ENCODE peak calls at places on chromosome 3, in nine cellular contexts. E is suprapubic skin; V is CD8-positive, alpha-beta memory T cell; R is neural progenitor cell; O is EH; D is posterior cingulate gyrus; S is heart right ventricle; P is neural crest cell; M is stimulated activated CD4-positive, alpha-beta T cell treated with anti-CD3 and anti-CD28 coated beads, TNF-alpha, amount 100 ng/mL, for 1 hour. T is an unnamed sample.

GRCh38 chr3:12999147-13000140 is 73.8 kb downstream of the IQSEC1 start:
- DNase-seq in V (no peak), R (no peak), M (no peak), O (no peak), P (no peak), E (peak; percentile 94), S (peak; percentile 89), D (peak; percentile 54), T (no peak)

GRCh38 chr3:171286580-171287249 is 173.5 kb downstream of the TNIK start:
- DNase-seq in P (no peak), O (no peak), D (no peak), S (no peak), M (no peak), E (no peak), V (no peak), R (no peak), T (no peak)

GRCh38 chr3:114586119-114586518 is 292.3 kb downstream of the TIGIT start:
- DNase-seq in O (peak; percentile 41), S (no peak), D (no peak), V (no peak), M (no peak), P (no peak), R (no peak), E (no peak), T (no peak)

GRCh38 chr3:106140471-106140870 is 271.7 kb upstream of the CBLB start:
- DNase-seq in O (no peak), E (no peak), V (no peak), P (no peak), R (no peak), S (no peak), D (no peak), M (no peak), T (no peak)

GRCh38 chr3:141370065-141370533 is 1.8 kb downstream of the ZBTB38 start:
- DNase-seq in M (peak; percentile 33), P (peak; percentile 33), E (no peak), S (peak; percentile 81), O (peak; percentile 89), R (peak; percentile 78), D (no peak), V (peak; percentile 17), T (peak; percentile 91)

GRCh38 chr3:12946661-12947316 is 105.4 kb upstream of the RPL32 start:
- DNase-seq in R (no peak), O (peak; percentile 65), D (no peak), P (no peak), S (no peak), V (no peak), E (no peak), M (no peak), T (no peak)

GRCh38 chr3:10466186-10466585 is 39.2 kb downstream of the ATP2B2 start:
- DNase-seq in O (no peak), V (no peak), E (no peak), M (no peak), D (no peak), S (no peak), R (no peak), P (no peak), T (no peak)

GRCh38 chr3:8606666-8607065 is 37.9 kb downstream of the SSUH2 start:
- DNase-seq in O (peak; percentile 57), S (no peak), R (no peak), E (no peak), D (no peak), M (no peak), V (no peak), P (no peak), T (no peak)

GRCh38 chr3:40086890-40087884 is 222.3 kb upstream of the EIF1B start:
- DNase-seq in O (peak; percentile 21), S (no peak), D (no peak), P (no peak), R (no peak), V (no peak), E (no peak), M (no peak), T (no peak)

GRCh38 chr3:129593595-129594339 is 12.7 kb downstream of the PLXND1 start:
- DNase-seq in P (no peak), V (peak; percentile 26), E (no peak), M (no peak), S (no peak), O (peak; percentile 44), R (peak; percentile 52), D (no peak), T (peak; percentile 68)

GRCh38 chr3:40996827-40997710 is 202.2 kb upstream of the CTNNB1 start:
- DNase-seq in D (no peak), V (no peak), O (no peak), M (no peak), S (no peak), R (peak; percentile 21), E (no peak), P (no peak), T (peak; percentile 46)

GRCh38 chr3:63390831-63391230 is 112.7 kb downstream of the SYNPR start:
- DNase-seq in M (no peak), E (no peak), P (no peak), R (no peak), S (no peak), D (no peak), O (no peak), V (no peak), T (no peak)

GRCh38 chr3:50173685-50174516 is 17.5 kb upstream of the GNAT1 start:
- DNase-seq in D (no peak), S (no peak), M (no peak), E (no peak), V (no peak), O (no peak), R (no peak), P (no peak), T (peak; percentile 65)

GRCh38 chr3:28836199-28836598 is 444.7 kb upstream of the RBMS3 start:
- DNase-seq in V (no peak), O (peak; percentile 24), M (no peak), P (no peak), E (no peak), D (no peak), R (no peak), S (no peak), T (no peak)

GRCh38 chr3:31409389-31409788 is 123.3 kb upstream of the STT3B start:
- DNase-seq in O (no peak), D (no peak), S (no peak), V (no peak), P (no peak), M (no peak), R (no peak), E (no peak), T (no peak)

GRCh38 chr3:20637729-20638128 is 451.7 kb upstream of the SGO1 start:
- DNase-seq in V (no peak), E (no peak), D (no peak), M (no peak), R (no peak), O (peak; percentile 75), P (no peak), S (no peak), T (no peak)

GRCh38 chr3:197022405-197023231 is 7.0 kb downstream of the MELTF start:
- DNase-seq in M (no peak), V (no peak), R (no peak), P (no peak), D (no peak), O (no peak), S (no peak), E (peak; percentile 71), T (no peak)

GRCh38 chr3:119825820-119826219 is 43.9 kb downstream of the NR1I2 start:
- DNase-seq in O (no peak), S (no peak), V (no peak), D (no peak), P (no peak), R (no peak), M (no peak), E (no peak), T (no peak)

GRCh38 chr3:188037116-188037718 is 116.7 kb upstream of the LPP start:
- DNase-seq in M (no peak), O (peak; percentile 64), D (no peak), E (no peak), S (peak; percentile 28), R (peak; percentile 52), P (no peak), V (no peak), T (peak; percentile 73)

GRCh38 chr3:127204841-127205582 is 12.1 kb downstream of the PRR23E start:
- DNase-seq in P (no peak), V (no peak), D (no peak), O (no peak), E (peak; percentile 41), S (no peak), R (no peak), M (no peak), T (no peak)

GRCh38 chr3:194089357-194090177 is 46.4 kb upstream of the HES1 start:
- DNase-seq in D (peak; percentile 55), E (peak; percentile 92), V (no peak), P (no peak), M (no peak), R (peak; percentile 49), O (peak; percentile 100), S (peak; percentile 38), T (peak; percentile 58)

GRCh38 chr3:43723121-43723734 is 32.5 kb downstream of the ABHD5 start:
- DNase-seq in M (no peak), V (no peak), S (no peak), D (no peak), O (peak; percentile 25), R (no peak), P (no peak), E (no peak), T (no peak)

GRCh38 chr3:183437060-183437459 is 8.6 kb upstream of the MCF2L2 start:
- DNase-seq in E (no peak), P (no peak), O (no peak), R (no peak), M (no peak), V (no peak), S (no peak), D (no peak), T (no peak)

GRCh38 chr3:34276342-34276741 is 477.9 kb downstream of the PDCD6IP start:
- DNase-seq in V (no peak), D (no peak), R (no peak), O (no peak), S (no peak), E (no peak), M (no peak), P (no peak), T (no peak)

GRCh38 chr3:137099336-137099735 is 141.6 kb downstream of the IL20RB start:
- DNase-seq in V (no peak), E (no peak), P (no peak), D (no peak), S (no peak), R (peak; percentile 36), O (no peak), M (no peak), T (no peak)

GRCh38 chr3:194572131-194572789 is 61.0 kb downstream of the TMEM44 start:
- DNase-seq in P (no peak), M (no peak), V (no peak), S (peak; percentile 81), E (peak; percentile 88), R (peak; percentile 40), D (no peak), O (peak; percentile 96), T (no peak)

GRCh38 chr3:127914584-127914983 is 448 bp upstream of the KBTBD12 start:
- DNase-seq in E (no peak), M (no peak), R (no peak), D (no peak), S (no peak), P (no peak), O (no peak), V (no peak), T (no peak)

GRCh38 chr3:192188218-192188835 is 539.0 kb downstream of the FGF12 start:
- DNase-seq in E (no peak), O (no peak), M (no peak), D (no peak), V (no peak), P (peak; percentile 46), S (peak; percentile 19), R (peak; percentile 80), T (peak; percentile 85)

GRCh38 chr3:132730891-132731580 is 8.8 kb upstream of the NPHP3 start:
- DNase-seq in D (no peak), M (no peak), O (peak; percentile 68), R (peak; percentile 75), P (no peak), E (no peak), S (peak; percentile 21), V (no peak), T (peak; percentile 80)

GRCh38 chr3:160665784-160666526 is 11.0 kb upstream of the ARL14 start:
- DNase-seq in D (no peak), M (no peak), O (peak; percentile 93), P (no peak), V (no peak), R (peak; percentile 36), S (no peak), E (no peak), T (no peak)

GRCh38 chr3:170740726-170741591 is 129.0 kb downstream of the RPL22L1 start:
- DNase-seq in V (no peak), S (no peak), E (peak; percentile 90), P (no peak), M (no peak), D (peak; percentile 63), O (peak; percentile 73), R (no peak), T (no peak)